ENCODE peak calls at places on chromosomes 5 and 9, in nine cellular contexts. L is Caco-2; N is heart right ventricle; G is Panc1; Q is HCT116; C is B cell; R is HEK293T; J is right lobe of liver; H is activated T-helper 2 cell treated with anti-CD3 and anti-CD28 coated beads, Interferon-gamma antibody, Interleukin-2, Interleukin-4, amounts not matched to agents 10 μg/mL and 5 μg/mL and 100 μg/mL, durations not matched to agents 14 hours and 24 hours and 36 hours. T is an unnamed sample.
A peak's percentile ranks its signal among the peaks of the same experiment; 100 is the strongest.

GRCh38 chr9:23551171-23551795 is 274.8 kb downstream of the ELAVL2 start:
- DNase-seq in L (no peak), Q (no peak), J (no peak), N (no peak), G (no peak), C (no peak), H (no peak), R (no peak), T (no peak)

GRCh38 chr9:133708770-133709611 is 29.2 kb downstream of the SARDH start:
- DNase-seq in L (peak; percentile 30), J (no peak), H (no peak), N (no peak), C (no peak), R (no peak), Q (no peak), G (no peak), T (no peak)

GRCh38 chr5:72224946-72225427 is 95.1 kb downstream of the MRPS27 start:
- DNase-seq in R (no peak), C (no peak), J (no peak), G (no peak), N (no peak), H (no peak), Q (no peak), L (no peak), T (no peak)

GRCh38 chr9:100322954-100323536 is 29.7 kb downstream of the TEX10 start:
- DNase-seq in J (no peak), C (peak; percentile 46), L (peak; percentile 26), H (no peak), Q (peak; percentile 10), R (peak; percentile 13), G (no peak), N (no peak), T (peak; percentile 34)

GRCh38 chr9:37914701-37915358 is 10.9 kb upstream of the SLC25A51 start:
- DNase-seq in N (no peak), C (no peak), L (no peak), G (no peak), R (no peak), Q (no peak), J (no peak), H (no peak), T (no peak)

GRCh38 chr5:174166231-174167079 is 120.9 kb downstream of the NSG2 start:
- DNase-seq in H (no peak), J (no peak), G (no peak), Q (no peak), R (no peak), C (no peak), N (no peak), L (no peak), T (no peak)

GRCh38 chr5:25119654-25120053 is 474.9 kb upstream of the CDH10 start:
- DNase-seq in H (no peak), L (peak; percentile 2), Q (no peak), N (no peak), C (no peak), G (no peak), J (no peak), R (peak; percentile 18), T (no peak)

GRCh38 chr5:135156715-135157404 is 122.8 kb upstream of the PITX1 start:
- DNase-seq in Q (no peak), C (no peak), G (no peak), J (no peak), R (no peak), L (peak; percentile 26), H (no peak), N (no peak), T (no peak)

GRCh38 chr5:151719228-151719861 is 32.6 kb upstream of the SPARC start:
- DNase-seq in Q (no peak), H (no peak), R (no peak), L (peak; percentile 42), J (no peak), N (peak; percentile 57), C (no peak), G (no peak), T (no peak)

GRCh38 chr9:17121264-17121663 is 13.6 kb upstream of the CNTLN start:
- DNase-seq in J (no peak), R (no peak), N (no peak), G (no peak), H (no peak), L (no peak), Q (no peak), C (no peak), T (no peak)

GRCh38 chr5:132387649-132388117 is 18.2 kb downstream of the SLC22A5 start:
- DNase-seq in L (no peak), C (no peak), Q (peak; percentile 81), G (no peak), R (no peak), N (peak; percentile 71), J (peak; percentile 49), H (no peak), T (no peak)

GRCh38 chr9:124782661-124783574 is 6.0 kb downstream of the OLFML2A start:
- DNase-seq in C (no peak), J (peak; percentile 40), R (no peak), G (no peak), Q (no peak), L (no peak), N (no peak), H (no peak), T (no peak)

GRCh38 chr9:6355728-6356127 is 27.6 kb downstream of the TPD52L3 start:
- DNase-seq in H (no peak), R (no peak), L (no peak), C (no peak), J (no peak), N (no peak), Q (no peak), G (no peak), T (no peak)

GRCh38 chr5:34684980-34685352 is 28.8 kb downstream of the RAI14 start:
- DNase-seq in N (no peak), R (no peak), L (no peak), C (no peak), H (no peak), G (no peak), J (no peak), Q (no peak), T (no peak)

GRCh38 chr9:29212590-29213373 is 1639.5 kb upstream of the C9orf72 start:
- DNase-seq in R (peak; percentile 15), C (no peak), L (no peak), J (no peak), Q (no peak), N (no peak), H (no peak), G (no peak), T (no peak)

GRCh38 chr9:81193362-81194339 is 495.7 kb downstream of the TLE1 start:
- DNase-seq in R (no peak), H (no peak), J (no peak), G (peak; percentile 8), C (no peak), L (no peak), N (no peak), Q (no peak), T (no peak)

GRCh38 chr9:118510711-118511110 is 806.5 kb downstream of the TLR4 start:
- DNase-seq in H (no peak), Q (no peak), C (no peak), L (no peak), J (no peak), N (no peak), R (no peak), G (no peak), T (no peak)

GRCh38 chr9:36127652-36128244 is 8.8 kb upstream of the GLIPR2 start:
- DNase-seq in L (no peak), R (no peak), G (no peak), H (no peak), N (no peak), C (no peak), J (no peak), Q (no peak), T (no peak)

GRCh38 chr9:122506964-122507363 is 3.6 kb upstream of the OR1J2 start:
- DNase-seq in N (no peak), G (no peak), H (no peak), J (no peak), Q (no peak), C (no peak), L (peak; percentile 30), R (no peak), T (no peak)

GRCh38 chr5:1563051-1563461 is 39.3 kb upstream of the LPCAT1 start:
- DNase-seq in N (no peak), Q (no peak), G (no peak), R (no peak), C (no peak), L (no peak), H (no peak), J (no peak), T (no peak)

GRCh38 chr5:141767671-141768070 is 85.6 kb upstream of the ARAP3 start:
- DNase-seq in Q (no peak), J (no peak), R (no peak), G (no peak), N (no peak), H (no peak), L (no peak), C (no peak), T (no peak)

GRCh38 chr5:172642046-172642409 is 965 bp downstream of the NEURL1B start:
- DNase-seq in L (no peak), G (no peak), C (no peak), H (no peak), N (no peak), J (no peak), Q (no peak), R (no peak), T (no peak)

GRCh38 chr5:176680226-176680563 is 32.9 kb downstream of the TSPAN17 start:
- DNase-seq in H (no peak), L (no peak), R (no peak), G (no peak), J (no peak), N (no peak), Q (no peak), C (no peak), T (no peak)

GRCh38 chr5:77211013-77211690 is 672 bp downstream of the PDE8B start:
- DNase-seq in G (no peak), R (no peak), L (no peak), C (no peak), Q (no peak), H (no peak), N (no peak), J (no peak), T (no peak)

GRCh38 chr5:169991115-169991514 is 10.8 kb upstream of the INSYN2B start:
- DNase-seq in N (no peak), G (no peak), C (no peak), H (no peak), R (no peak), L (no peak), Q (no peak), J (no peak), T (no peak)

T was measured in effector memory CD8-positive, alpha-beta T cell.